ENCODE peak calls at places on chromosomes 7 and 10, in four cellular contexts. One of them, this sample, is unnamed.

GRCh38 chr7:16712916-16713315 is 40.6 kb upstream of the TSPAN13 start:
- DNase-seq in naive B cell: no peak
- DNase-seq in Peyer's patch: no peak
- DNase-seq in M059J: peak
- DNase-seq in this sample: no peak

GRCh38 chr7:105219771-105220160 is 169.0 kb downstream of the SRPK2 start:
- DNase-seq in naive B cell: no peak
- DNase-seq in Peyer's patch: no peak
- DNase-seq in M059J: peak
- DNase-seq in this sample: no peak

GRCh38 chr10:5628798-5629788 is 37.3 kb downstream of the ASB13 start:
- DNase-seq in naive B cell: no peak
- DNase-seq in Peyer's patch: no peak
- DNase-seq in M059J: peak
- DNase-seq in this sample: no peak

GRCh38 chr10:7159517-7159916 is 251.3 kb downstream of the SFMBT2 start:
- DNase-seq in naive B cell: no peak
- DNase-seq in Peyer's patch: no peak
- DNase-seq in M059J: no peak
- DNase-seq in this sample: no peak

GRCh38 chr7:79454325-79454960 is 976 bp upstream of the MAGI2 start:
- DNase-seq in naive B cell: no peak
- DNase-seq in Peyer's patch: peak
- DNase-seq in M059J: no peak
- DNase-seq in this sample: peak

GRCh38 chr10:97974108-97974507 is 56.3 kb downstream of the CRTAC1 start:
- DNase-seq in naive B cell: no peak
- DNase-seq in Peyer's patch: no peak
- DNase-seq in M059J: no peak
- DNase-seq in this sample: no peak

GRCh38 chr10:132265878-132266496 is 41.8 kb downstream of the STK32C start:
- DNase-seq in naive B cell: no peak
- DNase-seq in Peyer's patch: no peak
- DNase-seq in M059J: no peak
- DNase-seq in this sample: no peak

GRCh38 chr10:132665946-132666732 is 119.8 kb downstream of the NKX6-2 start:
- DNase-seq in naive B cell: no peak
- DNase-seq in Peyer's patch: no peak
- DNase-seq in M059J: peak
- DNase-seq in this sample: no peak

GRCh38 chr7:133742709-133743538 is 384.2 kb upstream of the LRGUK start:
- DNase-seq in naive B cell: no peak
- DNase-seq in Peyer's patch: no peak
- DNase-seq in M059J: peak
- DNase-seq in this sample: no peak

GRCh38 chr7:79506481-79506880 is 53.0 kb upstream of the MAGI2 start:
- DNase-seq in naive B cell: no peak
- DNase-seq in Peyer's patch: no peak
- DNase-seq in M059J: peak
- DNase-seq in this sample: no peak

GRCh38 chr7:156731651-156732050 is 91.1 kb downstream of the RNF32 start:
- DNase-seq in naive B cell: no peak
- DNase-seq in Peyer's patch: no peak
- DNase-seq in M059J: no peak
- DNase-seq in this sample: no peak

GRCh38 chr10:71769279-71769823 is 4.0 kb downstream of the VSIR start:
- DNase-seq in naive B cell: peak
- DNase-seq in Peyer's patch: no peak
- DNase-seq in M059J: no peak
- DNase-seq in this sample: no peak

GRCh38 chr7:123242467-123243097 is 42.8 kb upstream of the SLC13A1 start:
- DNase-seq in naive B cell: no peak
- DNase-seq in Peyer's patch: peak
- DNase-seq in M059J: no peak
- DNase-seq in this sample: no peak

GRCh38 chr10:116831790-116832189 is 17.5 kb upstream of the ENO4 start:
- DNase-seq in naive B cell: no peak
- DNase-seq in Peyer's patch: no peak
- DNase-seq in M059J: no peak
- DNase-seq in this sample: no peak

GRCh38 chr10:1399431-1400120 is 337.7 kb downstream of the ADARB2 start:
- DNase-seq in naive B cell: no peak
- DNase-seq in Peyer's patch: peak
- DNase-seq in M059J: peak
- DNase-seq in this sample: no peak

GRCh38 chr10:8365935-8366911 is 311.7 kb downstream of the GATA3 start:
- DNase-seq in naive B cell: no peak
- DNase-seq in Peyer's patch: no peak
- DNase-seq in M059J: peak
- DNase-seq in this sample: no peak

GRCh38 chr10:70932415-70933196 is 44.2 kb upstream of the PCBD1 start:
- DNase-seq in naive B cell: no peak
- DNase-seq in Peyer's patch: no peak
- DNase-seq in M059J: peak
- DNase-seq in this sample: no peak

GRCh38 chr7:73429218-73429617 is 4.4 kb upstream of the FZD9 start:
- DNase-seq in naive B cell: no peak
- DNase-seq in Peyer's patch: no peak
- DNase-seq in M059J: peak
- DNase-seq in this sample: no peak

GRCh38 chr10:88090568-88091214 is 227.3 kb downstream of the PTEN start:
- DNase-seq in naive B cell: no peak
- DNase-seq in Peyer's patch: no peak
- DNase-seq in M059J: no peak
- DNase-seq in this sample: no peak